ENCODE peak calls at places on chromosome 4, in four cellular contexts. S, L, X and V are unnamed samples.

GRCh38 chr4:22668301-22668700 is 24.4 kb upstream of the GBA3 start:
- DNase-seq in L (no peak), X (peak; percentile 62), S (no peak), V (no peak)

GRCh38 chr4:30770049-30770549 is 49.9 kb downstream of the PCDH7 start:
- DNase-seq in L (no peak), X (peak; percentile 85), S (no peak), V (no peak)

GRCh38 chr4:121980643-121981042 is 28.8 kb upstream of the TRPC3 start:
- DNase-seq in S (no peak), L (no peak), X (no peak), V (no peak)

GRCh38 chr4:158253350-158253980 is 43.2 kb downstream of the TMEM144 start:
- DNase-seq in S (no peak), X (peak; percentile 23), L (no peak), V (peak; percentile 29)

GRCh38 chr4:87174672-87175071 is 45.7 kb downstream of the KLHL8 start:
- DNase-seq in S (no peak), L (no peak), X (no peak), V (no peak)

GRCh38 chr4:186845137-186845842 is 121.6 kb upstream of the FAT1 start:
- DNase-seq in X (peak; percentile 96), S (no peak), L (no peak), V (no peak)

GRCh38 chr4:153620352-153620751 is 63.7 kb upstream of the TLR2 start:
- DNase-seq in S (no peak), X (no peak), L (no peak), V (no peak)

GRCh38 chr4:129342820-129343219 is 246.9 kb downstream of the C4orf33 start:
- DNase-seq in S (no peak), X (peak; percentile 57), L (no peak), V (no peak)

GRCh38 chr4:93384897-93385296 is 443.7 kb upstream of the ATOH1 start:
- DNase-seq in S (no peak), X (peak; percentile 44), L (no peak), V (no peak)

GRCh38 chr4:95585016-95585695 is 36.4 kb upstream of the UNC5C start:
- DNase-seq in L (no peak), S (no peak), X (peak; percentile 3), V (no peak)

GRCh38 chr4:21512351-21512750 is 436.2 kb downstream of the KCNIP4 start:
- DNase-seq in L (no peak), S (no peak), X (peak; percentile 14), V (peak; percentile 16)

GRCh38 chr4:130074096-130074495 is 978.1 kb downstream of the C4orf33 start:
- DNase-seq in L (no peak), X (no peak), S (no peak), V (no peak)